ENCODE peak calls at places on chromosomes 13 and 19, in five cellular contexts. L is HCEC 1CT; C is cardiac fibroblast; Y is stimulated activated CD8-positive, alpha-beta memory T cell treated with anti-CD3 and anti-CD28 coated beads, Interleukin-2, amount 100 ng/mL, for 1 hour; X is LHCN-M2. K is an unnamed sample.

GRCh38 chr13:75495938-75496337 is 14.0 kb upstream of the TBC1D4 start:
- DNase-seq in L (peak; percentile 45), C (peak; percentile 89), Y (no peak), X (peak; percentile 90), K (no peak)

GRCh38 chr13:49938921-49939320 is 2.8 kb upstream of the SPRYD7 start:
- DNase-seq in L (no peak), C (no peak), Y (no peak), X (no peak), K (no peak)

GRCh38 chr13:38707433-38707832 is 20.6 kb downstream of the FREM2 start:
- DNase-seq in L (no peak), C (no peak), Y (no peak), X (no peak), K (no peak)

GRCh38 chr13:45143346-45143751 is 23.0 kb downstream of the GTF2F2 start:
- DNase-seq in L (peak; percentile 57), C (peak; percentile 54), Y (no peak), X (no peak), K (no peak)

GRCh38 chr13:34412817-34413365 is 529.2 kb upstream of the NBEA start:
- DNase-seq in L (no peak), C (peak; percentile 24), Y (no peak), X (peak; percentile 30), K (peak; percentile 18)

GRCh38 chr19:2053601-2054389 is 2.8 kb upstream of the MKNK2 start:
- DNase-seq in L (peak; percentile 77), C (peak; percentile 98), Y (no peak), X (no peak), K (no peak)

GRCh38 chr19:16442386-16443276 is 29.1 kb downstream of the EPS15L1 start:
- DNase-seq in L (no peak), C (no peak), Y (no peak), X (no peak), K (no peak)

GRCh38 chr13:74134226-74134776 is at the start of gene KLF12:
- DNase-seq in L (peak; percentile 96), C (peak; percentile 97), Y (peak; percentile 83), X (peak; percentile 96), K (peak; percentile 86)

GRCh38 chr19:52871466-52871865 is 14.0 kb upstream of the ZNF468 start:
- DNase-seq in L (no peak), C (no peak), Y (no peak), X (no peak), K (no peak)

GRCh38 chr13:113002206-113002821 is 33.3 kb downstream of the MCF2L start:
- DNase-seq in L (no peak), C (no peak), Y (no peak), X (peak; percentile 37), K (no peak)

GRCh38 chr19:51137812-51138425 is 4.2 kb upstream of the SIGLEC7 start:
- DNase-seq in L (no peak), C (no peak), Y (no peak), X (no peak), K (no peak)

GRCh38 chr13:98839826-98840769 is 87.6 kb upstream of the SLC15A1 start:
- DNase-seq in L (peak; percentile 59), C (peak; percentile 68), Y (no peak), X (peak; percentile 60), K (peak; percentile 83)

GRCh38 chr19:31070676-31071075 is 278.6 kb downstream of the TSHZ3 start:
- DNase-seq in L (no peak), C (no peak), Y (no peak), X (no peak), K (no peak)

GRCh38 chr13:112105884-112106283 is 38.9 kb downstream of the SOX1 start:
- DNase-seq in L (no peak), C (no peak), Y (no peak), X (no peak), K (no peak)

GRCh38 chr13:98405690-98406344 is 171.1 kb downstream of the STK24 start:
- DNase-seq in L (no peak), C (no peak), Y (no peak), X (no peak), K (no peak)

GRCh38 chr13:110347535-110348308 is 40.6 kb downstream of the COL4A2 start:
- DNase-seq in L (peak; percentile 82), C (peak; percentile 96), Y (no peak), X (peak; percentile 84), K (no peak)

GRCh38 chr13:112774448-112774792 is 84.6 kb downstream of the ATP11A start:
- DNase-seq in L (no peak), C (no peak), Y (no peak), X (no peak), K (no peak)

GRCh38 chr19:30842926-30843325 is 470.7 kb downstream of the ZNF536 start:
- DNase-seq in L (no peak), C (no peak), Y (no peak), X (no peak), K (no peak)

GRCh38 chr19:4742717-4743646 is 19.3 kb upstream of the DPP9 start:
- DNase-seq in L (no peak), C (no peak), Y (no peak), X (no peak), K (no peak)

GRCh38 chr19:51207747-51208146 is 17.1 kb upstream of the CD33 start:
- DNase-seq in L (no peak), C (no peak), Y (no peak), X (no peak), K (no peak)

GRCh38 chr13:75458696-75459422 is 23.1 kb downstream of the TBC1D4 start:
- DNase-seq in L (no peak), C (peak; percentile 24), Y (no peak), X (no peak), K (no peak)

GRCh38 chr13:111233080-111233479 is 87.4 kb upstream of the TEX29 start:
- DNase-seq in L (no peak), C (no peak), Y (no peak), X (no peak), K (no peak)

GRCh38 chr13:106488075-106488474 is 47.4 kb downstream of the EFNB2 start:
- DNase-seq in L (no peak), C (no peak), Y (no peak), X (no peak), K (no peak)